ENCODE peak calls at places on chromosomes 2 and 18, in six cellular contexts. F is heart right ventricle; C is CD8-positive, alpha-beta memory T cell; E is breast epithelium; Q is heart left ventricle; U is AG04450. I is an unnamed sample.

GRCh38 chr2:8154936-8155335 is 526.9 kb upstream of the ID2 start:
- DNase-seq in F (no peak), C (no peak), E (no peak), Q (no peak), U (no peak), I (no peak)

GRCh38 chr2:54665436-54665856 is 58.0 kb upstream of the EML6 start:
- DNase-seq in F (no peak), C (no peak), E (no peak), Q (no peak), U (no peak), I (peak; percentile 61)

GRCh38 chr2:66495788-66496640 is 61.1 kb downstream of the MEIS1 start:
- DNase-seq in F (no peak), C (no peak), E (peak; percentile 72), Q (peak; percentile 30), U (peak; percentile 73), I (no peak)

GRCh38 chr18:37343542-37343851 is 222.1 kb downstream of the CELF4 start:
- DNase-seq in F (no peak), C (no peak), E (no peak), Q (no peak), U (no peak), I (no peak)

GRCh38 chr2:241981076-241981700 is 111.7 kb downstream of the RTP5 start:
- DNase-seq in F (no peak), C (no peak), E (no peak), Q (no peak), U (no peak), I (no peak)

GRCh38 chr2:48107326-48107925 is 201.1 kb upstream of the FBXO11 start:
- DNase-seq in F (no peak), C (no peak), E (no peak), Q (no peak), U (no peak), I (no peak)

GRCh38 chr18:46322411-46322891 is 218.3 kb downstream of the HAUS1 start:
- DNase-seq in F (no peak), C (no peak), E (no peak), Q (no peak), U (no peak), I (no peak)

GRCh38 chr2:186648130-186648529 is 45.7 kb upstream of the FAM171B start:
- DNase-seq in F (no peak), C (no peak), E (no peak), Q (no peak), U (no peak), I (no peak)

GRCh38 chr18:37238271-37238670 is 327.3 kb downstream of the CELF4 start:
- DNase-seq in F (no peak), C (no peak), E (no peak), Q (no peak), U (no peak), I (no peak)

GRCh38 chr2:185161701-185162100 is 563.4 kb downstream of the ZNF804A start:
- DNase-seq in F (no peak), C (no peak), E (no peak), Q (no peak), U (no peak), I (no peak)

GRCh38 chr2:42230891-42231290 is 61.7 kb downstream of the EML4 start:
- DNase-seq in F (no peak), C (no peak), E (no peak), Q (no peak), U (no peak), I (no peak)

GRCh38 chr2:41066168-41066567 is 614.3 kb upstream of the SLC8A1 start:
- DNase-seq in F (no peak), C (no peak), E (no peak), Q (no peak), U (no peak), I (no peak)

GRCh38 chr18:39946623-39947061 is 2008.4 kb upstream of the PIK3C3 start:
- DNase-seq in F (no peak), C (no peak), E (no peak), Q (no peak), U (peak; percentile 15), I (peak; percentile 33)

GRCh38 chr18:11040823-11041712 is 108.3 kb downstream of the PIEZO2 start:
- DNase-seq in F (no peak), C (no peak), E (no peak), Q (peak; percentile 37), U (peak; percentile 30), I (peak; percentile 48)

GRCh38 chr2:5437375-5437774 is 254.8 kb upstream of the SOX11 start:
- DNase-seq in F (no peak), C (no peak), E (no peak), Q (no peak), U (no peak), I (no peak)

GRCh38 chr2:73776869-73777519 is 2.9 kb downstream of the DUSP11 start:
- DNase-seq in F (no peak), C (no peak), E (no peak), Q (no peak), U (no peak), I (no peak)

GRCh38 chr2:98608118-98608961 is at the start of the genes COA5 and UNC50:
- DNase-seq in F (peak; percentile 92), C (peak; percentile 91), E (peak; percentile 86), Q (peak; percentile 94), U (peak; percentile 76), I (peak; percentile 90)

GRCh38 chr18:75344615-75345014 is 82.9 kb downstream of the SMIM21 start:
- DNase-seq in F (no peak), C (no peak), E (no peak), Q (no peak), U (no peak), I (no peak)

GRCh38 chr2:168454737-168455691 is 1.1 kb upstream of the CERS6 start:
- DNase-seq in F (no peak), C (no peak), E (no peak), Q (no peak), U (no peak), I (no peak)

GRCh38 chr18:52216104-52216503 is 123.9 kb upstream of the DCC start:
- DNase-seq in F (no peak), C (no peak), E (no peak), Q (no peak), U (no peak), I (no peak)

GRCh38 chr18:58896734-58897508 is 32.2 kb downstream of the ZNF532 start:
- DNase-seq in F (no peak), C (no peak), E (no peak), Q (no peak), U (no peak), I (no peak)

GRCh38 chr2:214019973-214020345 is 390.9 kb upstream of the VWC2L start:
- DNase-seq in F (no peak), C (no peak), E (no peak), Q (no peak), U (no peak), I (no peak)

GRCh38 chr2:221571108-221571390 is 1.1 kb downstream of the EPHA4 start:
- DNase-seq in F (no peak), C (peak; percentile 67), E (no peak), Q (peak; percentile 10), U (no peak), I (no peak)

GRCh38 chr2:41579811-41580210 is 468.0 kb upstream of the PKDCC start:
- DNase-seq in F (no peak), C (no peak), E (no peak), Q (no peak), U (no peak), I (no peak)

GRCh38 chr2:235127909-235128308 is 176.1 kb downstream of the SH3BP4 start:
- DNase-seq in F (no peak), C (no peak), E (no peak), Q (no peak), U (no peak), I (no peak)
- H3K27me3 ChIP-seq in F (peaks cover 33% of the 10 kb centered on the region), C (no peaks in the 10 kb centered on the region), E (no peaks in the 10 kb centered on the region), Q (no peaks in the 10 kb centered on the region), U (peaks cover 11% of the 10 kb centered on the region), I (no peaks in the 10 kb centered on the region)

GRCh38 chr2:144441711-144442141 is 78.2 kb downstream of the ZEB2 start:
- DNase-seq in F (no peak), C (no peak), E (no peak), Q (no peak), U (no peak), I (no peak)

GRCh38 chr2:144446136-144446535 is 73.8 kb downstream of the ZEB2 start:
- DNase-seq in F (no peak), C (no peak), E (no peak), Q (no peak), U (no peak), I (no peak)

GRCh38 chr2:144445196-144445595 is 74.7 kb downstream of the ZEB2 start:
- DNase-seq in F (no peak), C (no peak), E (no peak), Q (no peak), U (no peak), I (no peak)

GRCh38 chr2:144444418-144444817 is 75.5 kb downstream of the ZEB2 start:
- DNase-seq in F (no peak), C (no peak), E (no peak), Q (no peak), U (no peak), I (no peak)

GRCh38 chr2:144443837-144444236 is 76.1 kb downstream of the ZEB2 start:
- DNase-seq in F (no peak), C (no peak), E (no peak), Q (no peak), U (no peak), I (no peak)
- H3K27ac ChIP-seq in F (peak overlapping the region; percentile 58), C (peak overlapping the region; percentile 21), E (peak overlapping the region; percentile 30), Q (peak overlapping the region; percentile 56), U (no peak overlapping the region), I (peak overlapping the region; percentile 49)

DNA sequence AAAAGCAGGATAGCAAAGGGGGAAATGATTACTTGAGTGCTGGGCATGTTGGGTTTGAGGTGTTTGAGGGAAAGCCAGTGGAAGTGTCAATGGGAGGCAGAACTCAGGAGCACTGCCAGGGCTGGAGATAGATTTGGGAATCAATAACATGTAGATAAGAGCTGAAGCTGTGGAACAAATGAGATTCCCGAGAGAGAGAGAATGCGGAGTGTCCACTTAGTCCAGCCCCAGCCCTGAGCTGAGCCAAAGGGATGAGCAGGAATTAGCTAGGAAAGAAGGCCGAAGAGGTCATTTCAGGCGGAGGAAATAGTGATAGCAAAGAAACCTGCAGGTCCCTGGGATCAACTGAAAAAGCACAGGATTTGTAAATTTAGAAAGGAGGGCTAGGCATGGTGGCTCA is 21.2 kb upstream of the YES1 start:
- DNase-seq in F (no peak), C (no peak), E (no peak), Q (no peak), U (no peak), I (no peak)
- H3K27me3 ChIP-seq in F (peaks cover 7% of the 10 kb centered on the region), C (no peaks in the 10 kb centered on the region), E (no peaks in the 10 kb centered on the region), Q (no peaks in the 10 kb centered on the region), U (peaks cover 3% of the 10 kb centered on the region), I (no peaks in the 10 kb centered on the region)

GRCh38 chr2:196233808-196234501 is 62.6 kb upstream of the STK17B start:
- DNase-seq in F (no peak), C (no peak), E (no peak), Q (no peak), U (no peak), I (no peak)
- H3K27ac ChIP-seq in F (peak overlapping the region; percentile 51), C (no peak overlapping the region), E (peak overlapping the region; percentile 77), Q (peak overlapping the region; percentile 64), U (no peak overlapping the region), I (peak overlapping the region; percentile 57)

GRCh38 chr18:27118964-27119363 is 66.1 kb downstream of the CHST9 start:
- DNase-seq in F (no peak), C (no peak), E (no peak), Q (no peak), U (no peak), I (no peak)
- H3K27me3 ChIP-seq in F (no peaks in the 10 kb centered on the region), C (no peaks in the 10 kb centered on the region), E (no peaks in the 10 kb centered on the region), Q (no peaks in the 10 kb centered on the region), U (no peaks in the 10 kb centered on the region), I (no peaks in the 10 kb centered on the region)

DNA sequence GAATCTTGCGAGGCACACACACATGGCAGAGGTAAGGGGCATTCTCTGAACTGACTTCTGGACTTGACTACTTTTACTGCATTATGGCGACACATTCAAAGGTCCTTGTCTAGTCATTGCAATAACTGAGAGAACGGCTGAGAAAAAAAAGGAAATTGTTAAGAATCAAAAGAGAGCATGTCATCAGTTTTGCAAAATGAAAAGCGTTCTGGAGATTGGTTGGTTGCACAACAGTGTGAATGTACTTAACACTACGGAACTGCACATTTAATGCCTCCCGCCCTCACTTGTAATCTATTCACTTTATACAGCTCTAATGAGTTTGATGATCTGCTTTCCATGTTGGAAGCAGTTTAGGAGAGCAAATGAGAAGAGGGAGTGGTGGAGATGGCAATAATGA is 68.5 kb upstream of the NFU1 start:
- DNase-seq in F (no peak), C (no peak), E (no peak), Q (no peak), U (no peak), I (no peak)
- H3K27ac ChIP-seq in F (no peak overlapping the region), C (no peak overlapping the region), E (no peak overlapping the region), Q (no peak overlapping the region), U (no peak overlapping the region), I (no peak overlapping the region)

I was measured in lung.